ENCODE peak calls at places on chromosomes 6 and 20, in seven cellular contexts. V is cardiac muscle cell, L is BJ, D is HCT116, X is psoas muscle, J is endodermal cell, O is kidney epithelial cell. T is an unnamed sample.

GRCh38 chr6:14451594-14452374 is 334.2 kb downstream of the CD83 start:
- DNase-seq in L (no peak), O (no peak), X (no peak), D (no peak), V (no peak), J (no peak), T (no peak)

GRCh38 chr20:41275181-41275793 is 42.2 kb downstream of the ZHX3 start:
- DNase-seq in D (no peak), V (no peak), O (no peak), L (no peak), J (no peak), X (no peak), T (no peak)

GRCh38 chr6:9204171-9204570 is 768.8 kb upstream of the SLC35B3 start:
- DNase-seq in L (peak), X (no peak), J (no peak), D (peak), V (no peak), O (peak), T (peak)

GRCh38 chr6:146355521-146356100 is 188.0 kb upstream of the RAB32 start:
- DNase-seq in D (no peak), O (peak), J (peak), X (no peak), L (no peak), V (no peak), T (peak)

GRCh38 chr6:163694988-163695942 is 280.7 kb downstream of the QKI start:
- DNase-seq in L (no peak), V (no peak), O (no peak), X (no peak), J (no peak), D (no peak), T (no peak)

GRCh38 chr6:38846844-38847243 is 131.7 kb downstream of the DNAH8 start:
- DNase-seq in V (no peak), O (peak), L (no peak), X (no peak), J (no peak), D (peak), T (no peak)

GRCh38 chr6:124867126-124867525 is 95.1 kb upstream of the RNF217 start:
- DNase-seq in V (no peak), O (no peak), X (no peak), L (no peak), D (no peak), J (no peak), T (no peak)

GRCh38 chr6:116840091-116840490 is 11.2 kb upstream of the GPRC6A start:
- DNase-seq in D (no peak), J (no peak), O (peak), V (no peak), L (no peak), X (no peak), T (no peak)

GRCh38 chr6:74742793-74743508 is 462.9 kb downstream of the COL12A1 start:
- DNase-seq in V (no peak), O (no peak), D (no peak), J (no peak), X (no peak), L (no peak), T (no peak)

GRCh38 chr20:60204601-60205000 is 246.4 kb downstream of the CDH26 start:
- DNase-seq in X (no peak), V (no peak), J (no peak), D (no peak), L (no peak), O (no peak), T (no peak)

GRCh38 chr6:160238786-160239751 is 19.6 kb downstream of the SLC22A2 start:
- DNase-seq in O (no peak), J (no peak), X (no peak), D (no peak), V (no peak), L (no peak), T (no peak)

GRCh38 chr6:13421425-13422057 is 65.9 kb downstream of the GFOD1 start:
- DNase-seq in X (no peak), J (no peak), L (no peak), V (no peak), O (no peak), D (no peak), T (peak)

GRCh38 chr20:25491446-25492038 is 84.1 kb downstream of the GINS1 start:
- DNase-seq in O (no peak), J (no peak), X (no peak), L (no peak), V (no peak), D (no peak), T (no peak)

GRCh38 chr6:1724124-1724523 is 114.4 kb downstream of the FOXC1 start:
- DNase-seq in L (no peak), O (no peak), X (no peak), D (no peak), J (peak), V (no peak), T (no peak)

GRCh38 chr6:156852858-156853216 is 75.7 kb downstream of the ARID1B start:
- DNase-seq in D (no peak), X (no peak), J (no peak), O (no peak), V (peak), L (no peak), T (no peak)

GRCh38 chr20:47487175-47487917 is 14.3 kb upstream of the NCOA3 start:
- DNase-seq in L (no peak), X (no peak), O (no peak), D (no peak), J (no peak), V (no peak), T (no peak)

GRCh38 chr20:50220093-50220893 is 29.7 kb downstream of the CEBPB start:
- DNase-seq in D (no peak), L (no peak), X (no peak), J (peak), V (no peak), O (no peak), T (no peak)

GRCh38 chr6:81384921-81385320 is 367.6 kb downstream of the TENT5A start:
- DNase-seq in O (no peak), X (no peak), D (no peak), V (no peak), J (no peak), L (no peak), T (peak)

GRCh38 chr20:38986663-38987062 is 24.5 kb downstream of the DHX35 start:
- DNase-seq in V (no peak), D (no peak), X (no peak), O (no peak), L (no peak), J (no peak), T (no peak)

GRCh38 chr6:114342826-114343781 is at the start of gene HS3ST5:
- DNase-seq in X (peak), O (no peak), J (peak), D (peak), L (no peak), V (peak), T (peak)

GRCh38 chr6:46954819-46955520 is 33.2 kb upstream of the ADGRF5 start:
- DNase-seq in L (no peak), J (peak), X (no peak), V (no peak), O (no peak), D (no peak), T (peak)

GRCh38 chr6:169852504-169853195 is 101.2 kb downstream of the ERMARD start:
- DNase-seq in X (no peak), J (peak), O (no peak), D (no peak), L (no peak), V (no peak), T (peak)

GRCh38 chr20:46251211-46251673 is 57.1 kb downstream of the CDH22 start:
- DNase-seq in J (peak), L (no peak), X (no peak), V (peak), O (no peak), D (no peak), T (no peak)

GRCh38 chr6:156944412-156944811 is 167.2 kb downstream of the ARID1B start:
- DNase-seq in L (no peak), O (no peak), D (no peak), V (no peak), J (no peak), X (no peak), T (no peak)

GRCh38 chr6:160462551-160463109 is 114.5 kb downstream of the SLC22A3 start:
- DNase-seq in V (no peak), L (peak), X (no peak), O (peak), D (no peak), J (no peak), T (no peak)

GRCh38 chr20:50338479-50339195 is 148.0 kb downstream of the CEBPB start:
- DNase-seq in X (no peak), J (peak), V (peak), D (no peak), L (no peak), O (no peak), T (no peak)

GRCh38 chr20:44532981-44533331 is 11.1 kb upstream of the SERINC3 start:
- DNase-seq in X (no peak), L (no peak), D (no peak), V (no peak), J (no peak), O (no peak), T (no peak)

GRCh38 chr6:132236281-132236680 is 165.0 kb downstream of the MOXD1 start:
- DNase-seq in O (no peak), L (peak), J (no peak), D (no peak), V (no peak), X (no peak), T (no peak)

GRCh38 chr6:170152989-170153388 is 137.9 kb downstream of the DLL1 start:
- DNase-seq in O (peak), L (no peak), X (peak), D (peak), V (peak), J (peak), T (peak)

GRCh38 chr6:154403803-154404202 is 47.2 kb upstream of the IPCEF1 start:
- DNase-seq in L (no peak), V (no peak), X (no peak), O (no peak), D (no peak), J (no peak), T (peak)

GRCh38 chr6:138372711-138373463 is 4.8 kb upstream of the SMIM28 start:
- DNase-seq in X (no peak), V (no peak), J (no peak), L (no peak), D (no peak), O (no peak), T (peak)

GRCh38 chr20:19456600-19457390 is 244.4 kb downstream of the SLC24A3 start:
- DNase-seq in V (no peak), L (no peak), X (no peak), O (no peak), D (no peak), J (peak), T (no peak)

GRCh38 chr6:109010703-109011102 is 83.9 kb downstream of the SESN1 start:
- DNase-seq in V (no peak), O (no peak), L (no peak), D (no peak), X (no peak), J (no peak), T (no peak)

DNA sequence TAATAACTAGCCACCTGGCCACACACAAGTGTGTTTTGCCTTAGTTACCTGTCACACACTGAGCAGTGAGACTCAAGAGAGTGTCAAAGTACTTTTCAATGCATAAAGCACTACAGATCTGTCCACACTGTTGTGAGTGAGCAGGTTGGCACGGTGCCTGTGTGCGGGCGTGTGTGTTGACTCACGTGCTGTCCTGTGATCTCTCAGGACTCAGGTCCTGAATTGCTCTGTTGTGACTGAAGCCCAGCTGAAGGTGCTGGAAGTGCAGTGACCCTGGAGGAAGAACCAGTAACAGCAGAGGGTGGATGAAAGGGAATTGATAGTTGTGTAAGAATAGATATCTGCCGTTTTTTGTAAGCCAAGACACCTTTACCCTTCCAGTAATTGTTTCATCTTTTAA is 18.3 kb downstream of the SLC16A10 start:
- DNase-seq in D (peak), J (no peak), L (no peak), X (peak), V (peak), O (peak), T (no peak)
- TF ChIP-seq CTCF in D (no peak), J (peak), L (no peak), X (peak), V (no peak), O (no peak), T (no peak)

DNA sequence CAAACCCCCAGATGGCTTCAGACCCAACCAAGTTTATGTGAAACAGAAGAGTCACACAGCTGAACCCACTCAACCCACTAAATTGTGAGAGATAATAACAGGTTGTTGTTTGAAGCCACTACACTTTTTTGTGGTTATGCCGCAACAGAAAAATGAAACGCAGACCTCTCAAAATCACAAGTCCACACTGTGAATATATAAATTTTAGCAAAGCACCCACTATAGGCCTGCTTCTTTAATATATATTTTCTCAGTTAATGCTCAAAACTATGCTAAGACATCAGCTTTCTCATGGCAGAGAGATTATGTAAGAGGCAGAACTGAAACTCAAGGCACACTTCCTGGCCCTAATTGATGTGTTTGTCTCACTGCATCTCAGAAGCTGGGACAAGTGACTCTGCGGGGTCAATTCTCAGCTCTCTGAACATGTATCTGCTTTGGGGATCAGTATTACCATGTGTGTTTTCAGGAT is 27.7 kb downstream of the MAP3K5 start:
- DNase-seq in X (no peak), J (no peak), D (no peak), L (no peak), V (no peak), O (no peak), T (no peak)
- TF ChIP-seq CTCF in X (no peak), J (no peak), D (no peak), L (no peak), V (no peak), O (no peak), T (no peak)

GRCh38 chr6:88855521-88856152 is 107.8 kb downstream of the RNGTT start:
- DNase-seq in O (no peak), V (no peak), D (no peak), L (no peak), X (no peak), J (no peak), T (no peak)
- TF ChIP-seq CTCF in O (no peak), V (no peak), D (no peak), L (no peak), X (no peak), J (no peak), T (no peak)

GRCh38 chr20:63979549-63980316 is at the start of gene SAMD10:
- DNase-seq in O (no peak), L (no peak), V (peak), D (no peak), X (peak), J (peak), T (peak)
- TF ChIP-seq CTCF in O (no peak), L (no peak), V (no peak), D (no peak), X (no peak), J (peak), T (no peak)

T was measured in A673.